ENCODE peak calls at places on chromosomes 3 and 15, in four cellular contexts. R is mucosa of descending colon, Q is psoas muscle, K is thoracic aorta. M is an unnamed sample.

GRCh38 chr15:59388670-59389069 is 16.0 kb upstream of the MYO1E start:
- DNase-seq in K (no peak), R (no peak), Q (no peak), M (peak; percentile 33)

GRCh38 chr15:75796321-75796720 is 46.9 kb upstream of the UBE2Q2 start:
- DNase-seq in Q (no peak), K (no peak), R (no peak), M (no peak)

GRCh38 chr3:177597325-177598109 is 400.2 kb upstream of the TBL1XR1 start:
- DNase-seq in K (no peak), R (no peak), Q (no peak), M (peak; percentile 85)

GRCh38 chr15:88324241-88325065 is 67.9 kb upstream of the NTRK3 start:
- DNase-seq in Q (no peak), K (no peak), R (no peak), M (no peak)

GRCh38 chr3:167732313-167733065 is 2.2 kb downstream of the PDCD10 start:
- DNase-seq in Q (no peak), K (no peak), R (no peak), M (no peak)

GRCh38 chr3:136586580-136586979 is 165.6 kb downstream of the STAG1 start:
- DNase-seq in K (no peak), R (no peak), Q (no peak), M (no peak)

GRCh38 chr15:40146037-40146436 is 14.8 kb upstream of the BUB1B start:
- DNase-seq in K (no peak), Q (no peak), R (no peak), M (no peak)

GRCh38 chr15:52789601-52790165 is 453 bp downstream of the ONECUT1 start:
- DNase-seq in K (no peak), Q (no peak), R (peak; percentile 39), M (no peak)

GRCh38 chr15:47718474-47719440 is 1.5 kb downstream of the SEMA6D start:
- DNase-seq in Q (peak; percentile 57), R (peak; percentile 52), K (no peak), M (peak; percentile 49)

GRCh38 chr3:39144095-39144747 is 9.2 kb downstream of the CSRNP1 start:
- DNase-seq in Q (peak; percentile 56), R (no peak), K (no peak), M (no peak)

GRCh38 chr3:15660055-15660940 is 58.8 kb downstream of the BTD start:
- DNase-seq in K (no peak), Q (no peak), R (no peak), M (no peak)

GRCh38 chr3:65808407-65808806 is 230.3 kb downstream of the MAGI1 start:
- DNase-seq in Q (no peak), K (no peak), R (no peak), M (no peak)

GRCh38 chr3:107962946-107963345 is 127.9 kb downstream of the CD47 start:
- DNase-seq in R (no peak), Q (no peak), K (no peak), M (no peak)

GRCh38 chr3:52038227-52038626 is 18.1 kb downstream of the DUSP7 start:
- DNase-seq in K (no peak), Q (no peak), R (no peak), M (no peak)

GRCh38 chr15:74422723-74423442 is 10.9 kb downstream of the SEMA7A start:
- DNase-seq in R (no peak), Q (no peak), K (no peak), M (no peak)

GRCh38 chr15:71142780-71143179 is 27.5 kb downstream of the THSD4 start:
- DNase-seq in Q (no peak), K (no peak), R (no peak), M (no peak)

GRCh38 chr15:61518191-61518950 is 289.3 kb upstream of the RORA start:
- DNase-seq in R (no peak), Q (no peak), K (no peak), M (no peak)

GRCh38 chr3:123733805-123734526 is 149.1 kb upstream of the HACD2 start:
- DNase-seq in K (no peak), Q (no peak), R (no peak), M (no peak)

GRCh38 chr3:58835075-58835474 is 168.5 kb upstream of the FAM3D start:
- DNase-seq in R (no peak), Q (no peak), K (no peak), M (no peak)

GRCh38 chr3:128572644-128573105 is 77.9 kb downstream of the RPN1 start:
- DNase-seq in R (no peak), Q (no peak), K (no peak), M (peak; percentile 50)

GRCh38 chr15:78340243-78341056 is at the start of gene CRABP1:
- DNase-seq in R (no peak), K (no peak), Q (no peak), M (no peak)

GRCh38 chr3:160643994-160644393 is 33.0 kb upstream of the ARL14 start:
- DNase-seq in K (no peak), Q (no peak), R (no peak), M (peak; percentile 1)

GRCh38 chr3:105878061-105878460 is 9.2 kb upstream of the CBLB start:
- DNase-seq in K (no peak), Q (no peak), R (no peak), M (no peak)

GRCh38 chr15:48097264-48097663 is 23.5 kb upstream of the SLC24A5 start:
- DNase-seq in K (no peak), R (no peak), Q (no peak), M (no peak)

DNA sequence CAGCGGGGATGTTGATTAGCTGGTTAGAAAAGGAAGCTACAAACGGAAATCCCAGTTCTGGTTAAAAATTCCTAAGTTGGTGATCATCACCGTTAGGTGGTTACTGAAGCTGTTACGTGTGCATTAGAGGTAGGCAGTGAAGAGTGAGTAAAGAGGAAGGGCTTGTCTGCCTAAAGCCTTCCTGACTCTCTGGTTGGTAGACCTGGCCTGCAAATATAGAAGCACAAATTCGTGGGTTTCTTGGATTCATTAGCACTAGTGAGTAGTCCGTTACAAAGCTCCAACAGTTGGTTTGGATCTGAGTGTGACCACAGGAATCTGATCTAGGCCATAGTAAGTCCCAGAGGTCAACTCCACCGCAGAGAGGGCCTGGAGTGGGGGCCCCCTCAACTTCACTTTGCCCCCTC is 174.0 kb upstream of the TP63 start:
- DNase-seq in K (no peak), R (no peak), Q (no peak), M (no peak)
- H3K4me3 ChIP-seq in K (no peak overlapping the region), R (no peak overlapping the region), Q (no peak overlapping the region), M (no peak overlapping the region)

DNA sequence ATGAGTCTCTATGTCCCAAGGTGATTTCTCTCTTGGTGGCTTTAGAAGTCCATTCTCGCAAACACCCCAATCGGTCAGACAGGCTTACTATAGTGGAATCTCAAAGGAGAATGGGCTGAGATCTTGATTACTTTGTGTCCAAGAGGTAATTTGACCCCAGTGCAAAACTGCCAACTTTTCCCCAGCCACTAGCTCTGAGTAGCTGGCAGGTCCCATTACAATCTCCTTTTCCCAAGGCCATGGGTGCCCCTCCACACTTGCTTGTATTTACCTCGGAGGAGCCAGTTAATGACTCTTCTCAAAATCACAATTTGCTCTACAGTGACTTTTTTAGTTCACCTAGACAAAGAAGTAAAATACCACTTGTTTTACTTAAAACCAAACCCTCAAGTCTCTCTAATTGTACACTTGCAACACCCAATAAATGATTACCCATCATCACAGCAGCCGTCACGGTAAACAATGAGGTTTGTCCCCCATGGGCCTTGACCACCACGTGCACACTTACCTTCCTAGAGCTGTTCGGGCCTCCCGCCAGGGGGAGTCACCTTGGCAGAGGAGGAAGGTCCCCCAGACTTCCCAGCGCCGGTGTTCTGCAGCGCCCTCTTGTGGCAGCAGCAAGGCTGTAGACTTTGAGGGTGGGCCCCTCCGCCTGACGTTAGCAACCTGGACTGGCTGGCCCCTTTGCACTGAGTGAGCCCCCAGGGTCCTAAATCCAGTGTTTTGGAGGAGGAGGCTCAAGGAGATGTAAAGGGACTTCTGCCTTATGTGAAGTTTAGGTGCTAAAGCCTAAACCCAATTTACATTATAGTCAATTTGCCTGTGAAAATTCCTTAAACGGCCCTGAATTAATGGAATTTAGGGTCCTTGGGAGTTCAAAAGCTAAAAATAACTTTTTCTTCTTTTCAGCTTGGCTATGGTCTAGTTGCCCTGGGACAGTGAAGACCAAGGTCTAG is 18.7 kb upstream of the HDAC11 start:
- DNase-seq in R (peak; percentile 65), K (no peak), Q (peak; percentile 66), M (peak; percentile 76)
- H3K9me3 ChIP-seq in R (no peaks in the 10 kb centered on the region), K (no peaks in the 10 kb centered on the region), Q (no peaks in the 10 kb centered on the region), M (no peaks in the 10 kb centered on the region)

GRCh38 chr3:24042174-24042878 is 97.2 kb downstream of the NR1D2 start:
- DNase-seq in Q (no peak), R (no peak), K (no peak), M (no peak)
- H3K4me3 ChIP-seq in Q (no peak overlapping the region), R (no peak overlapping the region), K (peak overlapping the region; percentile 51), M (no peak overlapping the region)

GRCh38 chr15:20642054-20642767 is 100.6 kb upstream of the GOLGA6L6 start:
- DNase-seq in R (no peak), Q (no peak), K (no peak), M (no peak)
- H3K9me3 ChIP-seq in R (peaks cover 8% of the 10 kb centered on the region), Q (no peaks in the 10 kb centered on the region), K (no peaks in the 10 kb centered on the region), M (peaks cover 29% of the 10 kb centered on the region)

GRCh38 chr15:25054943-25055342 is 100.2 kb downstream of the SNRPN start:
- DNase-seq in K (no peak), Q (no peak), R (peak; percentile 24), M (no peak)

GRCh38 chr15:25054329-25054728 is 99.5 kb downstream of the SNRPN start:
- DNase-seq in Q (no peak), R (peak; percentile 23), K (no peak), M (no peak)

GRCh38 chr15:25052191-25052999 is 97.6 kb downstream of the SNRPN start:
- DNase-seq in K (no peak), R (peak; percentile 25), Q (no peak), M (no peak)

GRCh38 chr15:25053000-25053815 is 98.4 kb downstream of the SNRPN start:
- DNase-seq in Q (no peak), R (peak; percentile 8), K (no peak), M (no peak)

GRCh38 chr15:25051399-25052154 is 96.8 kb downstream of the SNRPN start:
- DNase-seq in Q (no peak), K (no peak), R (peak; percentile 16), M (no peak)
- H3K4me3 ChIP-seq in Q (no peak overlapping the region), K (no peak overlapping the region), R (no peak overlapping the region), M (no peak overlapping the region)

DNA sequence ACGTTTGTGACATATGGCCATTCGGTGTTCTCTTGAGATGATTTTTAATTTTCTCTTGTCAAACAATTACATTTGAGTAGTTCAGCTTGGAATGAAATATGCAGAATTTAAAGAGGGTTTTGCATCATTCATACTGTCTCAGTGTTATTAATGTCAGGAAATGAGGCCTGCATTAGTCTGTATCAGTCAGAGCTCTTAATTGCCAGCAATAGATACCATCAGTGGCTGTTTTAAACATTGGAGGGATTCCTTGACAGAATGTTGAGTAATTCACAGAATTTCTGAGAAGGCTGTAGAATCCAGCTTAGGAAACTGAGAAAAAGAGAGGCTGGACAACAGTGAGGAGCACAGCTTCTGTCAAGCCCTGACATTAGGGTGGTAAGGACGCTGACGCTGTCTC is 722.0 kb downstream of the NR2F2 start:
- DNase-seq in R (no peak), Q (no peak), K (no peak), M (peak; percentile 75)
- H3K9me3 ChIP-seq in R (no peaks in the 10 kb centered on the region), Q (no peaks in the 10 kb centered on the region), K (no peaks in the 10 kb centered on the region), M (no peaks in the 10 kb centered on the region)

GRCh38 chr15:45703670-45704328 is 69.0 kb downstream of the SQOR start:
- DNase-seq in Q (no peak), K (no peak), R (no peak), M (no peak)
- H3K4me3 ChIP-seq in Q (peak overlapping the region; percentile 53), K (peak overlapping the region; percentile 71), R (no peak overlapping the region), M (no peak overlapping the region)

GRCh38 chr15:25093455-25094029 is 138.8 kb downstream of the SNRPN start:
- DNase-seq in Q (no peak), K (no peak), R (no peak), M (no peak)
- H3K9me3 ChIP-seq in Q (peaks cover 66% of the 10 kb centered on the region), K (peaks cover 29% of the 10 kb centered on the region), R (peaks cover 93% of the 10 kb centered on the region), M (peaks cover 20% of the 10 kb centered on the region)